ENCODE peak calls at places on chromosomes 5 and 9, in eight cellular contexts. F is lower lobe of right lung, S is PC-9, R is gastrocnemius medialis, Z is heart left ventricle, K is MCF 10A, H is heart right ventricle, L is psoas muscle. J is an unnamed sample.

GRCh38 chr9:99748690-99749089 is 73.0 kb upstream of the NR4A3 start:
- DNase-seq in K (no peak), Z (no peak), S (no peak), R (no peak), H (no peak), L (no peak), F (no peak), J (no peak)

GRCh38 chr5:114838937-114839336 is 330.8 kb downstream of the TRIM36 start:
- DNase-seq in L (no peak), K (no peak), R (no peak), F (no peak), Z (no peak), H (no peak), S (no peak), J (no peak)

GRCh38 chr9:76571288-76572204 is 112.6 kb downstream of the GCNT1 start:
- DNase-seq in K (no peak), L (no peak), S (peak; percentile 16), F (peak; percentile 45), R (no peak), H (no peak), Z (peak; percentile 56), J (no peak)

GRCh38 chr9:27433599-27434325 is 90.3 kb upstream of the IFNK start:
- DNase-seq in R (no peak), S (no peak), L (no peak), Z (no peak), F (no peak), H (no peak), K (no peak), J (no peak)

GRCh38 chr5:128534729-128535128 is 3.3 kb downstream of the FBN2 start:
- DNase-seq in Z (no peak), F (no peak), S (peak; percentile 34), L (no peak), H (peak; percentile 15), R (no peak), K (peak; percentile 93), J (peak; percentile 53)

GRCh38 chr5:168931638-168932345 is 352.6 kb upstream of the PANK3 start:
- DNase-seq in R (peak; percentile 28), L (no peak), S (no peak), H (no peak), K (peak; percentile 81), Z (no peak), F (no peak), J (no peak)

GRCh38 chr9:110919609-110920008 is 118.7 kb downstream of the LPAR1 start:
- DNase-seq in K (peak; percentile 41), H (peak; percentile 21), S (peak; percentile 17), F (no peak), R (no peak), Z (no peak), L (no peak), J (peak; percentile 5)

GRCh38 chr9:72680593-72681317 is 159.3 kb downstream of the TMC1 start:
- DNase-seq in F (no peak), Z (no peak), H (no peak), S (no peak), L (no peak), K (no peak), R (no peak), J (no peak)

GRCh38 chr5:34803974-34804373 is 35.0 kb upstream of the TTC23L start:
- DNase-seq in F (no peak), L (no peak), S (no peak), H (no peak), R (no peak), K (no peak), Z (no peak), J (no peak)

GRCh38 chr5:8329773-8330172 is 460.8 kb downstream of the MTRR start:
- DNase-seq in Z (no peak), L (no peak), K (peak; percentile 38), S (no peak), R (no peak), F (no peak), H (no peak), J (no peak)

GRCh38 chr5:173602423-173602822 is 14.0 kb downstream of the BOD1 start:
- DNase-seq in H (no peak), R (no peak), F (peak; percentile 75), L (peak; percentile 33), S (no peak), Z (no peak), K (peak; percentile 55), J (no peak)

GRCh38 chr5:154371687-154372086 is 74.1 kb upstream of the SAP30L start:
- DNase-seq in Z (no peak), L (no peak), H (peak; percentile 17), F (no peak), K (peak; percentile 96), R (peak; percentile 62), S (no peak), J (no peak)

GRCh38 chr5:67623078-67623477 is 426.5 kb upstream of the CD180 start:
- DNase-seq in S (no peak), K (no peak), R (no peak), L (no peak), H (no peak), F (no peak), Z (no peak), J (no peak)

GRCh38 chr9:132828201-132828770 is 49.8 kb downstream of the AK8 start:
- DNase-seq in F (no peak), H (no peak), S (no peak), L (no peak), R (no peak), K (no peak), Z (no peak), J (no peak)

GRCh38 chr5:175517824-175518450 is 39.6 kb downstream of the SFXN1 start:
- DNase-seq in Z (no peak), H (no peak), R (no peak), F (no peak), S (peak; percentile 74), K (peak; percentile 45), L (no peak), J (no peak)

GRCh38 chr5:132688536-132689409 is 15.0 kb downstream of the IL4 start:
- DNase-seq in S (no peak), R (no peak), F (no peak), Z (no peak), H (no peak), L (no peak), K (no peak), J (no peak)

GRCh38 chr9:89312154-89312616 is 1.2 kb downstream of the CKS2 start:
- DNase-seq in L (no peak), R (no peak), F (no peak), K (peak; percentile 48), S (peak; percentile 7), H (no peak), Z (no peak), J (no peak)

GRCh38 chr9:134632329-134632728 is 9.3 kb upstream of the COL5A1 start:
- DNase-seq in R (peak; percentile 3), Z (peak; percentile 38), F (peak; percentile 24), S (no peak), H (no peak), L (no peak), K (no peak), J (no peak)

GRCh38 chr5:167284491-167284890 is 1007.0 kb upstream of the WWC1 start:
- DNase-seq in Z (no peak), R (no peak), H (no peak), S (no peak), F (no peak), K (peak; percentile 61), L (no peak), J (no peak)

GRCh38 chr5:153147891-153148623 is 342.4 kb upstream of the GRIA1 start:
- DNase-seq in K (peak; percentile 82), Z (peak; percentile 51), R (no peak), F (no peak), S (peak; percentile 1), H (no peak), L (no peak), J (peak; percentile 15)

GRCh38 chr5:88193896-88194295 is 74.7 kb downstream of the TMEM161B start:
- DNase-seq in F (no peak), L (no peak), H (no peak), Z (no peak), K (no peak), S (no peak), R (no peak), J (no peak)

GRCh38 chr5:50927953-50928352 is 261.5 kb downstream of the PARP8 start:
- DNase-seq in H (no peak), L (no peak), Z (no peak), K (no peak), S (no peak), F (no peak), R (no peak), J (no peak)

GRCh38 chr5:45385321-45386058 is 310.7 kb downstream of the HCN1 start:
- DNase-seq in S (no peak), R (peak; percentile 11), H (no peak), F (no peak), Z (no peak), L (no peak), K (peak; percentile 92), J (no peak)

GRCh38 chr9:24545847-24546522 is at the start of gene IZUMO3:
- DNase-seq in F (no peak), H (no peak), L (no peak), Z (no peak), K (no peak), S (no peak), R (no peak), J (no peak)
- TF ChIP-seq CTCF in F (no peak), H (no peak), L (no peak), Z (no peak), K (no peak), S (no peak), R (no peak), J (no peak)

DNA sequence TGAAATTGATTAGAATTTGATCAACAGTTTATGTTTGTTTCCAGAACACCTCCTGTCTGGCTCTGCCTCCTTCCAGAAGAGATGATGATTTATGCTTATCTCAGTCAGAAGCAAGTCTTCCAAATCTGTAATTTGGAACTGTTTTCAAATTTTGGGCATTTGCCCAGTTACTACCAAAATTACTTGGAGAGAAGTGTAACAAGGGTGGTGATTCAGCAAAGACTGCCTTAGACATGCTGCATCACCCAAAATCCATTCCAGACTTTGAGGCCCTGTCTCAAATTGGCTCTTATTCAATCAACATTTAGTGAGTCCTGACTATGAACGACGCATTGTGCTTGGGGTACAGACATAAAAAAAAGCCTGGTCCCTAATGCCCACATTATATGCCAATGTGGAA is 89.4 kb downstream of the SH3TC2 start:
- DNase-seq in L (no peak), H (no peak), S (no peak), K (peak; percentile 79), R (no peak), F (no peak), Z (no peak), J (no peak)
- TF ChIP-seq CTCF in L (no peak), H (no peak), S (no peak), K (no peak), R (no peak), F (no peak), Z (no peak), J (no peak)

DNA sequence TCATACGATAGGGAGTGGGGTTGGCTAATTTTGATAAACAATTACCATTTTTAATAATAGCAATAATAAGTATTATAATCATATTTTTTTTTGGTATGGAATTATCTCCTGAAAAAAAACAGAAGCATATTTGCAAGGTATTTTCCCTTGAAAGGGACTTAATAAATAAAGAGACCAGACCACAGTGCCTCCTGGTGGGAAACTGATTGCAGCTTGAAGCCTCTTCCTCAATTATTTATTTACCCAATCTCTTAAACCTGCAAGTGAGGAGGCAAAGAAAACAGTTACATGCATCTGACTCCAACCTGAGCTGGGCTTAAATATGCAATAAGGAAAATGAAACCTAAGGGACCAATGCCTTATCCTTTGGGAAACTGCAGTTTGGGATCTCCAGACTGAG is 388.1 kb upstream of the ACO1 start:
- DNase-seq in R (no peak), L (no peak), Z (no peak), K (peak; percentile 30), F (no peak), S (no peak), H (no peak), J (no peak)
- TF ChIP-seq CTCF in R (no peak), L (peak; percentile 3), Z (no peak), K (no peak), F (no peak), S (no peak), H (no peak), J (no peak)

GRCh38 chr9:91978739-91979414 is 28.8 kb upstream of the ROR2 start:
- DNase-seq in Z (no peak), L (no peak), F (no peak), S (peak; percentile 12), K (peak; percentile 63), H (no peak), R (no peak), J (peak; percentile 11)
- TF ChIP-seq CTCF in Z (peak; percentile 19), L (no peak), F (peak; percentile 27), S (peak; percentile 37), K (no peak), H (no peak), R (no peak), J (no peak)